ENCODE peak calls at places on chromosomes 11 and 22, in seven cellular contexts. D is heart right ventricle, R is AG04450, S is left lung, C is AG10803, O is astrocyte of the spinal cord, B is hepatocyte. F is an unnamed sample.

GRCh38 chr22:44975444-44976262 is 34.2 kb downstream of the PHF21B start:
- DNase-seq in D (peak), R (peak), S (peak), C (peak), O (peak), B (peak), F (peak)

GRCh38 chr11:16831281-16832192 is 93.1 kb downstream of the C11orf58 start:
- DNase-seq in D (no peak), R (no peak), S (no peak), C (no peak), O (no peak), B (no peak), F (no peak)

GRCh38 chr22:28012811-28013460 is 93.9 kb upstream of the PITPNB start:
- DNase-seq in D (no peak), R (no peak), S (peak), C (no peak), O (no peak), B (no peak), F (peak)

GRCh38 chr22:47798229-47798628 is 1035.8 kb downstream of the TBC1D22A start:
- DNase-seq in D (no peak), R (no peak), S (no peak), C (no peak), O (no peak), B (no peak), F (no peak)

GRCh38 chr11:134624166-134624920 is 212.3 kb upstream of the B3GAT1 start:
- DNase-seq in D (no peak), R (no peak), S (no peak), C (no peak), O (no peak), B (no peak), F (no peak)

GRCh38 chr22:35089139-35089538 is 23.2 kb downstream of the ISX start:
- DNase-seq in D (no peak), R (no peak), S (no peak), C (no peak), O (no peak), B (no peak), F (no peak)

GRCh38 chr11:23124249-23124648 is 264.0 kb upstream of the CCDC179 start:
- DNase-seq in D (no peak), R (no peak), S (no peak), C (no peak), O (peak), B (no peak), F (no peak)

GRCh38 chr11:124837491-124837856 is 27.8 kb upstream of the ROBO3 start:
- DNase-seq in D (no peak), R (peak), S (no peak), C (peak), O (peak), B (peak), F (peak)

GRCh38 chr11:19200410-19201201 is 1.2 kb downstream of the CSRP3 start:
- DNase-seq in D (no peak), R (peak), S (no peak), C (peak), O (peak), B (no peak), F (peak)

GRCh38 chr22:36595154-36595553 is 66.2 kb upstream of the EIF3D start:
- DNase-seq in D (no peak), R (no peak), S (no peak), C (no peak), O (no peak), B (no peak), F (no peak)

GRCh38 chr22:44520695-44521094 is 22.7 kb upstream of the RTL6 start:
- DNase-seq in D (no peak), R (no peak), S (no peak), C (peak), O (no peak), B (no peak), F (no peak)

GRCh38 chr11:45643585-45643984 is 21.8 kb downstream of the CHST1 start:
- DNase-seq in D (no peak), R (no peak), S (no peak), C (no peak), O (no peak), B (no peak), F (no peak)

GRCh38 chr11:8066036-8066910 is 14.7 kb upstream of the TUB start:
- DNase-seq in D (no peak), R (no peak), S (no peak), C (no peak), O (no peak), B (no peak), F (no peak)

GRCh38 chr11:62816567-62816966 is 11.3 kb upstream of the NXF1 start:
- DNase-seq in D (no peak), R (no peak), S (no peak), C (no peak), O (no peak), B (no peak), F (no peak)

GRCh38 chr22:49925525-49926128 is 7.2 kb downstream of the CRELD2 start:
- DNase-seq in D (no peak), R (no peak), S (peak), C (no peak), O (no peak), B (no peak), F (no peak)

GRCh38 chr11:116849060-116849459 is 11.6 kb upstream of the APOA1 start:
- DNase-seq in D (no peak), R (no peak), S (no peak), C (no peak), O (no peak), B (no peak), F (no peak)

GRCh38 chr22:33544707-33545106 is 375.6 kb downstream of the LARGE1 start:
- DNase-seq in D (no peak), R (no peak), S (no peak), C (peak), O (no peak), B (no peak), F (no peak)

GRCh38 chr11:119516060-119516459 is 93.1 kb upstream of the THY1 start:
- DNase-seq in D (no peak), R (no peak), S (no peak), C (no peak), O (no peak), B (no peak), F (no peak)

GRCh38 chr22:36356708-36357694 is 30.8 kb downstream of the MYH9 start:
- DNase-seq in D (no peak), R (no peak), S (no peak), C (no peak), O (peak), B (no peak), F (no peak)

GRCh38 chr11:106234794-106235193 is 157.3 kb downstream of the AASDHPPT start:
- DNase-seq in D (no peak), R (no peak), S (no peak), C (no peak), O (no peak), B (no peak), F (no peak)

GRCh38 chr11:106236295-106236694 is 158.8 kb downstream of the AASDHPPT start:
- DNase-seq in D (no peak), R (no peak), S (no peak), C (no peak), O (no peak), B (no peak), F (no peak)

GRCh38 chr11:106233191-106233590 is 155.7 kb downstream of the AASDHPPT start:
- DNase-seq in D (no peak), R (no peak), S (no peak), C (no peak), O (no peak), B (no peak), F (no peak)

GRCh38 chr11:106228996-106229395 is 151.5 kb downstream of the AASDHPPT start:
- DNase-seq in D (no peak), R (no peak), S (no peak), C (peak), O (no peak), B (peak), F (no peak)

GRCh38 chr11:106231591-106231990 is 154.1 kb downstream of the AASDHPPT start:
- DNase-seq in D (no peak), R (no peak), S (no peak), C (peak), O (peak), B (peak), F (no peak)
- TF ChIP-seq CTCF in D (peak), R (peak), S (no peak), C (peak), O (peak), B (peak), F (no peak)

GRCh38 chr22:23756891-23757290 is 2.7 kb upstream of the VPREB3 start:
- DNase-seq in D (no peak), R (no peak), S (no peak), C (no peak), O (no peak), B (no peak), F (no peak)
- TF ChIP-seq CTCF in D (no peak), R (no peak), S (no peak), C (no peak), O (no peak), B (no peak), F (no peak)

DNA sequence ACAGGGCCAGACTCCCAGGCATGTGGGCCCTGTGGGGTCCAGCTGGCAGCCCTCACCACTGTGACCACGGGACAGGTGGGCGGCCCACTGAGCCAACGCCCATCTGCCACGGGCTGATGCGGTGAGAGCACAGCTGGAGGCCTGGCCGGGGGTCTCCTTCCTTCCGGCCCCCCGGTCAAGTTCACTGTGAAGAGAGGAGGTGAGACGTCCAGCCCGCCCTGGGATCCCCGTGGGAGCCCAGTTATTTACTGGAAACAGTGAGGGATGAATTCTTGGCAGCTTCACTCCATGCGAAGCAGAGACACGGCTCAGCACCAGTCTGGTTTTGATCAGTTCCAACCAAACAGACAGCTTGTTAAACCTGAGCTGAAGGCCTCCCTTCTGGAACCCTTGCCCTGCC is 38.7 kb downstream of the WNT11 start:
- DNase-seq in D (no peak), R (no peak), S (peak), C (peak), O (peak), B (no peak), F (no peak)
- TF ChIP-seq CTCF in D (no peak), R (no peak), S (no peak), C (no peak), O (no peak), B (no peak), F (no peak)

GRCh38 chr11:47268448-47269001 is 1.4 kb upstream of the MADD start:
- DNase-seq in D (no peak), R (no peak), S (no peak), C (no peak), O (no peak), B (no peak), F (no peak)

GRCh38 chr11:47267858-47268257 is 2.1 kb upstream of the MADD start:
- DNase-seq in D (no peak), R (no peak), S (no peak), C (no peak), O (no peak), B (no peak), F (no peak)

GRCh38 chr11:47269829-47270305 is at the start of gene MADD:
- DNase-seq in D (peak), R (peak), S (peak), C (peak), O (peak), B (peak), F (peak)

GRCh38 chr11:47270331-47271271 is 668 bp downstream of the MADD start:
- DNase-seq in D (no peak), R (no peak), S (no peak), C (peak), O (peak), B (peak), F (no peak)

DNA sequence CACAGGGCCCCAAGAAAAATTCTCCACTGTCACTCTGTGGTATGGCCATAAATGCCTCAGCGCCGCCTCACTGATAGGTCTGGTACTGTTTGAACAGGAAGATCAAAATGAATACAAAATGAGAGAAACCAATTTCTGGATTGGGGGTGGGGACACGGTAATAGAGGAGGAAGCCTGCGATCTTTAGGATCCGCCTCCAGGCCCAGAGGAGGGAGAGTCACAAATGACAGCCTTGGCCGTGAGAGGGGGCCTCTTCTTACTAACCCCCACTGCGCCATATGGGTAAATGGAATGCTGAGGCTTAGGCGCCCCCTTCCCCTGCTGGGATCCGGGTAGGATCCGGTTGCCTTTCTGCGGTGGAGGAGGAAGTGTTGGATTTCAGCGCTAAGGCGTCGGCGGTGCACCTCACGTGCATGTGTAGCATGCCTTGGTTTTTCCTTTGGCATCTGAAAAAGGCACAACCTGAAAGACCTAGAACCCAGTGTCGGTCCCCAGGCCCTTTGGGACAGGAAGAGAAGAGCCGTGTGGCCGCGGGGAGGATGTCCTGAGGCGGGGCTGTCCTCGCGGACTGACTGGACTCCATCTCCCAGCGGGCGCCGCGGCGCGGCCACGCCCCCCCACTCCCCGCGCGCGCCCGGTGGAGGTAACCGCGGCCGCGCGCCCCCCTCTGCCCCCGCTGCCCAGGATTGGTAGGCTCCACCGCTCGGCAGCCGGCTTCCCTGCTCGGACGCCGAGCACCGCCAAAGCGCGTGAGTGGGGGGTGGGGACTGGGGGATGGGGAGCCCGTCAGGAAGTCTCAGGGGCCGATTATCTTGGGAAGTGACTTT is 718 bp upstream of the MADD start:
- DNase-seq in D (peak), R (peak), S (peak), C (peak), O (peak), B (peak), F (peak)
- TF ChIP-seq CTCF in D (peak), R (no peak), S (no peak), C (peak), O (no peak), B (peak), F (no peak)

DNA sequence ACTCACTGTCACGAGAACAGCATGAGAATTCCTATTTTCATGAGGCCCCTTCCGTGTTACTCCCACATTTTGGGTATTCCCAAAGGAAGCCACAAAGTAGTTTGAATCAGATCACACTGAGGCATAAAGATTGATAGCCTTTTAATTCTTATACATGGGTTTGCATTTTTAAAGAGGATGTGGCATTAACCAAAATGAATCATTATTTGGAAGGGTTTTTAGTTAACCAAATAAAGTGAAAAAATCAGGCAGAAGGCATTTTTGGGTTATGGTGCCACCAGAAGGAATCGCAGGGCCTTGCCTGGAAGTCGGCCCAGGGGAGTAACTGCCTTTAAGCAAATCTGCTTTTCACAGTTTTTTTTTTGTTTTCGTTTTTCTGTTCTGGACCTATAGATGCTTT is 55.4 kb downstream of the HSD17B12 start:
- DNase-seq in D (no peak), R (no peak), S (no peak), C (peak), O (peak), B (no peak), F (no peak)
- TF ChIP-seq CTCF in D (no peak), R (peak), S (no peak), C (peak), O (peak), B (no peak), F (no peak)

GRCh38 chr22:31281733-31282132 is 10.6 kb downstream of the PIK3IP1 start:
- DNase-seq in D (no peak), R (no peak), S (no peak), C (no peak), O (no peak), B (no peak), F (no peak)
- TF ChIP-seq CTCF in D (no peak), R (no peak), S (no peak), C (no peak), O (no peak), B (no peak), F (no peak)

GRCh38 chr11:78594814-78595213 is 20.1 kb upstream of the NARS2 start:
- DNase-seq in D (no peak), R (no peak), S (no peak), C (no peak), O (no peak), B (no peak), F (no peak)

DNA sequence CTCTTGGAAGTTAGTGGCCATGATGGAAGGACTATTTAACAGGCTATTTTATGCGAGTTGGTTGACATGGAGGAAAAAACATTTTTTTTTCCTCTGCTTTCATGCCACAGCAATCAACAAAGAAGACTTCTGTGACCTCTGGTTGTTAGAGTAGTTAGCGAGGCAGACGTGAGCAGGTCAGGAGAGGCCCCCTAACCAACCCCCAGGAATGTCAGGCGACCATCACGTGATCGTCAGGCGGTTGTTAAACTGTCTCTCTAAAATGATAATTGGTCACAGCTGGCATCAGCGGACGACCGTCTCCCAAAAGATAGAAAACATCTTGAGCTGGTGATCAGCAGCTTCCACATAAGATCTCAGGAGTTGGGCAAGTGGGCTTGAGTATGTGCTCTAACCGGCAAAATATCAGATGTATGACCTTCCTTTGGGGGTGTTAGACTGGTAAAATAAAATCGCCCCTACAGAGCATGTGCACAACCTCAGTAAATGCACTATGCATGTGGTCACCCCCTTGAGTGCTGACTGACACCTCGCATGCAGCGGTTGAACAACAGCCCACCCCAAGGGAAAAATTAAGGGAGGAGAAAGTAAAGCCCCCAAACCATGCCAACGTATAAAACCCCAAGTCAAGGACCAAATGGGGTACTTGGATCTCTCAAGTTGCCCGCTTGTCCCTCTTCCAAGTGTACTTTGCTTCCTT is 20.9 kb upstream of the NARS2 start:
- DNase-seq in D (no peak), R (peak), S (no peak), C (peak), O (no peak), B (peak), F (no peak)
- TF ChIP-seq CTCF in D (no peak), R (no peak), S (no peak), C (no peak), O (no peak), B (no peak), F (no peak)

GRCh38 chr22:23053912-23054530 is 16.3 kb upstream of the GNAZ start:
- DNase-seq in D (no peak), R (no peak), S (no peak), C (no peak), O (no peak), B (no peak), F (no peak)
- TF ChIP-seq CTCF in D (no peak), R (no peak), S (no peak), C (no peak), O (no peak), B (no peak), F (no peak)

DNA sequence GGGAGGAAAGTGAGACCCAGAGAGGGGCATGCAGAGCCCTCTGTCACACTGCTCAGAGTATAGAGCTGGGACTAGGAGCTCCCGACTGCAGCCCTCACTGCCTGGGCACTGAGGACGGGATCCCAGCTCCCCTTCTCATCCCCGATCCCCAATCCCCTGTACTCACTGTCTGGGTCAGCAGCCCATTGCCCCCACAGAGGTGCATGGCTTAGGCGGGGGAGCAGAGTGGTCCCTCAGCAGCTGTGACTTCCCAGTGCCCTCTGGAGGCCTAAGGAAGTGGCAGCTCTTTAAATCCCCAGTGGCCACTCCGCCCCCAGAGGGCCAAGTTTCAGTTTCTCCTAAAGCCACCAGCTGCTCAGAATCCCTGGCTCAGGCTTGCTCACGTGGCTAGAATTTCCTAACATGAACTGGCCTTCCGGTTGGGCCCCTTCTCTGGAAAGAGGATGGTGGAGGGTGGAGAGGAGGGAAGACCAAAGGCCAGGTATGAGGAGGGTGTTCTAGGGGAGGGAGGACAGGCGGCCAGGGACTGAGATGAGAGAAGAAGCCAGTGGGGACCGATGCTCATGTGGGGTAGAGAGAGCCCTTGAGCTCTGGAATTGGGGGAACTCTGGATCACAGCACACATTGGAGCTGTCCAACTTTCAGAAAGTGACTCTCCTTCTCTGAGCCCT is at the start of gene BATF2:
- DNase-seq in D (peak), R (no peak), S (peak), C (peak), O (peak), B (peak), F (peak)
- TF ChIP-seq CTCF in D (peak), R (peak), S (peak), C (peak), O (peak), B (peak), F (no peak)

F was measured in Calu3.